ENCODE peak calls at places on chromosomes 12 and 14, in nine cellular contexts. Q is left lung, E is uterus, Y is H1, F is transverse colon, R is PC-9, M is GM23248, V is psoas muscle, U is cardiac muscle cell. D is an unnamed sample. For H3K36me3 and H3K4me1, the result is how much of the 10 kb centered on the place peaks cover.

GRCh38 chr14:65813760-65814387 is 401.3 kb downstream of the FUT8 start:
- DNase-seq in Q (no peak), E (no peak), Y (peak), F (no peak), R (no peak), M (no peak), V (no peak), U (no peak), D (no peak)

GRCh38 chr12:4108803-4109345 is 164.7 kb upstream of the CCND2 start:
- DNase-seq in Q (no peak), E (no peak), Y (no peak), F (no peak), R (no peak), M (peak), V (no peak), U (no peak), D (no peak)

GRCh38 chr14:93712838-93713724 is 75.2 kb downstream of the PRIMA1 start:
- DNase-seq in Q (no peak), E (no peak), Y (no peak), F (no peak), R (no peak), M (peak), V (no peak), U (no peak), D (no peak)

GRCh38 chr12:716506-716905 is 35.9 kb upstream of the WNK1 start:
- DNase-seq in Q (no peak), E (peak), Y (no peak), F (no peak), R (no peak), M (peak), V (no peak), U (peak), D (no peak)

GRCh38 chr12:124381454-124382207 is 86.7 kb downstream of the RFLNA start:
- DNase-seq in Q (peak), E (peak), Y (no peak), F (peak), R (peak), M (peak), V (peak), U (peak), D (peak)

GRCh38 chr14:54805521-54806322 is 96.9 kb downstream of the GCH1 start:
- DNase-seq in Q (peak), E (peak), Y (peak), F (peak), R (peak), M (peak), V (peak), U (peak), D (peak)

GRCh38 chr12:95615735-95616134 is 64.5 kb upstream of the USP44 start:
- DNase-seq in Q (no peak), E (no peak), Y (no peak), F (no peak), R (no peak), M (peak), V (no peak), U (no peak), D (no peak)

GRCh38 chr14:101457936-101458535 is 103.3 kb upstream of the DIO3 start:
- DNase-seq in Q (no peak), E (no peak), Y (no peak), F (no peak), R (no peak), M (no peak), V (no peak), U (no peak), D (peak)

GRCh38 chr14:33631021-33631420 is 319.9 kb downstream of the EGLN3 start:
- DNase-seq in Q (no peak), E (no peak), Y (no peak), F (no peak), R (no peak), M (peak), V (no peak), U (no peak), D (no peak)

GRCh38 chr12:6074394-6074793 is 50.1 kb downstream of the VWF start:
- DNase-seq in Q (no peak), E (no peak), Y (no peak), F (no peak), R (no peak), M (no peak), V (no peak), U (no peak), D (no peak)

GRCh38 chr14:54209501-54210231 is 187.1 kb upstream of the CDKN3 start:
- DNase-seq in Q (no peak), E (no peak), Y (no peak), F (no peak), R (peak), M (peak), V (no peak), U (peak), D (no peak)

GRCh38 chr14:89912667-89913211 is 41.8 kb downstream of the EFCAB11 start:
- DNase-seq in Q (no peak), E (peak), Y (no peak), F (peak), R (no peak), M (peak), V (no peak), U (peak), D (no peak)

GRCh38 chr12:24505366-24506025 is 443.4 kb downstream of the BCAT1 start:
- DNase-seq in Q (no peak), E (no peak), Y (no peak), F (no peak), R (no peak), M (no peak), V (no peak), U (no peak), D (no peak)

GRCh38 chr14:49622022-49622607 is 1.5 kb downstream of the MGAT2 start:
- DNase-seq in Q (no peak), E (no peak), Y (no peak), F (no peak), R (no peak), M (peak), V (no peak), U (no peak), D (no peak)

GRCh38 chr12:116201908-116202307 is 75.6 kb downstream of the MED13L start:
- DNase-seq in Q (no peak), E (no peak), Y (no peak), F (no peak), R (no peak), M (peak), V (no peak), U (no peak), D (no peak)

GRCh38 chr12:2615665-2616387 is 178.9 kb upstream of the FKBP4 start:
- DNase-seq in Q (no peak), E (peak), Y (no peak), F (no peak), R (no peak), M (no peak), V (no peak), U (peak), D (no peak)

GRCh38 chr12:27969011-27969900 is 3.3 kb downstream of the PTHLH start:
- DNase-seq in Q (peak), E (peak), Y (no peak), F (no peak), R (peak), M (peak), V (peak), U (peak), D (peak)

GRCh38 chr12:57069522-57069921 is 9.1 kb downstream of the NEMP1 start:
- DNase-seq in Q (peak), E (peak), Y (no peak), F (peak), R (peak), M (peak), V (peak), U (peak), D (peak)

GRCh38 chr12:109612975-109613502 is 39.4 kb downstream of the MVK start:
- DNase-seq in Q (no peak), E (no peak), Y (no peak), F (no peak), R (no peak), M (peak), V (no peak), U (peak), D (no peak)

GRCh38 chr14:91453744-91454143 is 36.1 kb upstream of the CCDC88C start:
- DNase-seq in Q (no peak), E (no peak), Y (no peak), F (peak), R (no peak), M (no peak), V (no peak), U (no peak), D (no peak)

GRCh38 chr12:3332190-3332589 is 158.8 kb upstream of the PRMT8 start:
- DNase-seq in Q (no peak), E (no peak), Y (no peak), F (no peak), R (no peak), M (peak), V (no peak), U (peak), D (no peak)

GRCh38 chr12:3698218-3698974 is 54.5 kb downstream of the CRACR2A start:
- DNase-seq in Q (no peak), E (no peak), Y (no peak), F (no peak), R (no peak), M (peak), V (no peak), U (peak), D (no peak)

GRCh38 chr12:123767613-123768012 is 5.5 kb downstream of the DNAH10 start:
- DNase-seq in Q (no peak), E (no peak), Y (no peak), F (no peak), R (no peak), M (no peak), V (no peak), U (no peak), D (no peak)

GRCh38 chr12:15244341-15244740 is 23.1 kb upstream of the RERG start:
- DNase-seq in Q (no peak), E (no peak), Y (no peak), F (no peak), R (no peak), M (no peak), V (no peak), U (no peak), D (no peak)

GRCh38 chr12:101570022-101570421 is 24.7 kb upstream of the MYBPC1 start:
- DNase-seq in Q (no peak), E (no peak), Y (no peak), F (no peak), R (no peak), M (peak), V (no peak), U (peak), D (peak)

GRCh38 chr12:89883630-89884364 is 175.2 kb upstream of the ATP2B1 start:
- DNase-seq in Q (no peak), E (no peak), Y (peak), F (no peak), R (no peak), M (peak), V (no peak), U (peak), D (no peak)

GRCh38 chr14:104972301-104973211 is 5.6 kb downstream of the AHNAK2 start:
- DNase-seq in Q (peak), E (peak), Y (no peak), F (peak), R (peak), M (peak), V (peak), U (no peak), D (peak)

GRCh38 chr12:115491851-115492250 is 785.6 kb downstream of the MED13L start:
- DNase-seq in Q (no peak), E (no peak), Y (no peak), F (no peak), R (no peak), M (no peak), V (no peak), U (no peak), D (no peak)

GRCh38 chr14:68596701-68597100 is 196.2 kb downstream of the ZFP36L1 start:
- DNase-seq in Q (no peak), E (no peak), Y (no peak), F (no peak), R (no peak), M (no peak), V (peak), U (no peak), D (peak)

DNA sequence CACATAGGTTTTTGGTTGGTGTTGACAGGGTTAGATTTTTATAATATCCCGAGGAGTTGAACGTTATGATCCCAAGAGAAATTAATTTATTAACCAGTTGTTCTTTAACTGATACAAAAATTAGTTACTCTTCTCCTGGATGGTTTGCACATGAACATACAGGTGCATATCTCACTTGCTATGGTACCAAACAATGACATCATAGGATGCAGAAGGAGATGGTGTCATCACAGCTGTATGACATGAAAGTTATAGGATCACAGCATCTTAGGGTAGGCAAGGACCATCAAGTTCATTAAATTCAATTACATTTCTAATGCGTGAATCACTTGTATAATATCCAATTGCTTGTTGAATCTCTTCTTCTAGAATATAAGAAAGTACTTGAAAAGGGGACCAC is 175.8 kb downstream of the PAH start:
- DNase-seq in Q (no peak), E (no peak), Y (no peak), F (no peak), R (no peak), M (no peak), V (no peak), U (no peak), D (no peak)
- H3K4me3 ChIP-seq in Q (no peak), E (no peak), Y (no peak), F (no peak), R (no peak), M (no peak), V (no peak), U (no peak), D (no peak)

GRCh38 chr14:43692706-43693105 is 814.4 kb downstream of the FSCB start:
- DNase-seq in Q (no peak), E (no peak), Y (no peak), F (no peak), R (no peak), M (no peak), V (no peak), U (no peak), D (no peak)
- H3K36me3 ChIP-seq in Q (under half), E (under half), Y (under half), F (under half), R (under half), M (under half), V (under half), U (under half), D (under half)

GRCh38 chr14:71556730-71557129 is 375.5 kb upstream of the RGS6 start:
- DNase-seq in Q (no peak), E (no peak), Y (no peak), F (no peak), R (no peak), M (no peak), V (no peak), U (no peak), D (no peak)
- H3K4me1 ChIP-seq in Q (under half), E (under half), Y (under half), F (under half), R (under half), M (under half), V (under half), U (under half), D (under half)

DNA sequence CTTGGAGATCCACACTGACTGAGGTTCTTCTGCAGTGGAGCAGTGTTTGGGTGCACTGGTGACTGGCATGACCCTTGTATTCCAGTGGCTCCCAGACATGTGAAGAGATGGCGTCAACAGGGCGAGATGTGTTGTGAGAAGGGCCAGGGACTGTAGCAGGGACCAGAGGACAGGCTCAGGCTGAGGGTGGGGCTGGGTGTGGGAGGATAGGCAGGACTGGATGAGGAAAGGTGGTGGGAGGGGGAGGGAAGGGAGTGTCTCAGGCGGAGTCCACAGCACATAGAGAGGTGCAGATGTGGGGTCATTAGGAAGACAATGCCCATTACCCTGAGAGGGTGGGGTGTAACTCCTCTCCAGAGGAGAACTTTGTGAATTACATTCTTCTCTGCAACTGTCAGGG is 78.5 kb downstream of the DICER1 start:
- DNase-seq in Q (no peak), E (no peak), Y (peak), F (no peak), R (no peak), M (no peak), V (no peak), U (no peak), D (no peak)
- H3K4me3 ChIP-seq in Q (no peak), E (no peak), Y (no peak), F (no peak), R (no peak), M (no peak), V (no peak), U (no peak), D (no peak)

DNA sequence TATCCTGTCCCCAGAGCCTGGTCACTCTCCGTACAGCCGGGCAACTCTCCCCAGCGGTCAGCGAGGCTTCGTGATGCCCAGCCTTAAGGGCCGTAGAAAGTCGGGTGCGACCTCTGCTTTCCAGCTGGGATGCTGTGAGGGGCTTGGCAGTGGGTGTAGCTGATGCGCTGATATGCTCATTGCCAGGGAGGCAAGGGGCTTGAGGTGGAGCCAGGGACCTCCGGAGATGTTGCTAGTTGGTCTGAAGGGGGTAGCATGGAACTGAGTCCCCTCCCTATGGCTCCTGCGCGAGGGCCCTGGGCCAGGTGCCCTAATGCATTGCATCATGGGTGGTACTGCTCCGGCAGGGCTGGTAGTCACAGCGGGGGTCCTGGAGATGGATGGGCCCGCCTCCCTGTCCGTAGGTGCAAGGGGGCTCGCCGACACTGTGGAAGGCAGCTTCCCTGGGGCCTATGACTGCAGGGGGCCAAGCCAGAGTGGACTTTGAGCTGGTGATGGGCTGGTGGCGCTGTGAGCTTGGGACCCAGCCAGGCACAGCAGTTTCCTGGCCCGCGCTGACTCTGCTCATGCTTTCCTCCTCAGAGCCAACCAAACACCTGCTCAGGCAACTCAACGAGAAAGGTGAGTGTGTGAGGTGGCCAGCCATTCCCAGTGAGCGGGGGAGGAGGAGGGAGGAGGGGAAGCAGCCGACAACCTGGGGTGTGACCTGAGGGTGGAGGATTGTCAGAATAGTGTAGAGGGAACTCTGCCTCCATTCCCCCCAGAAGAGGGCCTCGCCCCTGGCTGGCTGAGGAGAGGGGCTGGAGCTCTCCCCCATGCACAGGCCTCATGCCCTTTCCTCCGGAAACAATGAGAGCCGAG is 32.3 kb downstream of the PLEKHG3 start:
- DNase-seq in Q (no peak), E (no peak), Y (no peak), F (peak), R (no peak), M (no peak), V (no peak), U (no peak), D (peak)
- H3K36me3 ChIP-seq in Q (half or more), E (under half), Y (under half), F (under half), R (under half), M (under half), V (under half), U (under half), D (under half)

DNA sequence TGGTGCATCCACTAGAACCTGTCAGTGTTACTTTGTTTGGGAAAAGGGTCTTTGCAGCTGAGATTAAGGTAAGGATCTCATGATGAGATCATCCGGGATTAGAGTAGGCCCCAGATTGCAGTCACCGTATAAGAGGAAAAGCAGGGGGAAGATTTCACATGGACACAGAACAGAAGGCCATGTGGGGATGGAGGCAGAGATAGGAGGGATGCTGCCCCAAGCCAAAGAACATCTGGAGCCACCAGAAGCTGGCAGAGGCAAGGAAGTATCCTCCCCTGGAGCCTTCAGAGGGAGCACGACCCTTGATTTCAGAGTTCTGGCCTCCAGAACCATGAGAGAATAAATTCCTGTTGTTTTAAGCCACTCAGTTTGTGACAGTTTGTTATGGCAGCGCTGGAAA is 39.6 kb downstream of the CMKLR1 start:
- DNase-seq in Q (no peak), E (no peak), Y (no peak), F (no peak), R (no peak), M (no peak), V (no peak), U (no peak), D (no peak)
- H3K4me1 ChIP-seq in Q (half or more), E (under half), Y (under half), F (under half), R (under half), M (under half), V (under half), U (under half), D (under half)

GRCh38 chr12:46562625-46563228 is 190.2 kb upstream of the SLC38A2 start:
- DNase-seq in Q (no peak), E (no peak), Y (no peak), F (no peak), R (no peak), M (peak), V (no peak), U (peak), D (no peak)
- H3K4me3 ChIP-seq in Q (no peak), E (no peak), Y (no peak), F (no peak), R (no peak), M (peak), V (no peak), U (no peak), D (no peak)